ENCODE peak calls at places on chromosomes 4 and X, in six cellular contexts. Y is mucosa of gallbladder, V is HFF-Myc, Z is H4, U is left kidney, N is lower lobe of right lung. J is an unnamed sample.

GRCh38 chr4:113064244-113064643 is 14.8 kb downstream of the ANK2 start:
- DNase-seq in Y (no peak), N (no peak), V (no peak), U (peak; percentile 67), Z (no peak), J (no peak)

GRCh38 chr4:128853741-128854140 is 44.2 kb downstream of the JADE1 start:
- DNase-seq in Y (no peak), N (no peak), U (no peak), V (no peak), Z (no peak), J (no peak)

GRCh38 chrX:83108278-83108677 is 399.8 kb upstream of the POU3F4 start:
- DNase-seq in Y (no peak), U (no peak), N (no peak), V (no peak), Z (no peak), J (no peak)

GRCh38 chr4:138224614-138225013 is 17.5 kb downstream of the SLC7A11 start:
- DNase-seq in N (no peak), Z (no peak), U (no peak), Y (no peak), V (no peak), J (no peak)

GRCh38 chr4:6674500-6675149 is 19.1 kb upstream of the S100P start:
- DNase-seq in N (no peak), Y (peak; percentile 52), V (no peak), U (peak; percentile 78), Z (peak; percentile 57), J (no peak)

GRCh38 chr4:124868495-124868894 is 156.0 kb upstream of the ANKRD50 start:
- DNase-seq in N (no peak), Z (no peak), V (no peak), Y (no peak), U (no peak), J (no peak)

GRCh38 chr4:176054942-176055341 is 10.7 kb upstream of the WDR17 start:
- DNase-seq in V (no peak), Z (no peak), U (no peak), N (no peak), Y (no peak), J (no peak)

GRCh38 chr4:88828846-88829245 is 131.2 kb upstream of the NAP1L5 start:
- DNase-seq in N (no peak), V (no peak), Z (no peak), U (no peak), Y (no peak), J (no peak)

GRCh38 chr4:47519239-47519883 is 34.3 kb downstream of the ATP10D start:
- DNase-seq in U (no peak), V (no peak), N (no peak), Z (peak; percentile 44), Y (no peak), J (no peak)

GRCh38 chrX:154541896-154542722 is 4.5 kb downstream of the G6PD start:
- DNase-seq in N (peak; percentile 73), U (no peak), Y (peak; percentile 72), V (peak; percentile 67), Z (peak; percentile 90), J (peak; percentile 85)

GRCh38 chr4:99205104-99205979 is 13.7 kb downstream of the ADH6 start:
- DNase-seq in U (peak; percentile 71), V (peak; percentile 17), Y (no peak), N (no peak), Z (no peak), J (no peak)

GRCh38 chr4:176198316-176198903 is 3.0 kb upstream of the SPATA4 start:
- DNase-seq in Z (no peak), Y (no peak), V (no peak), U (no peak), N (peak; percentile 49), J (no peak)

GRCh38 chr4:94504545-94504944 is 52.8 kb downstream of the PDLIM5 start:
- DNase-seq in V (no peak), N (no peak), Z (no peak), U (no peak), Y (no peak), J (no peak)

GRCh38 chr4:16032382-16032743 is 51.5 kb downstream of the PROM1 start:
- DNase-seq in U (no peak), Y (peak; percentile 68), Z (no peak), N (no peak), V (no peak), J (no peak)

GRCh38 chr4:74473155-74473811 is 28.3 kb downstream of the AREG start:
- DNase-seq in Z (peak; percentile 31), Y (peak; percentile 32), U (no peak), V (no peak), N (no peak), J (no peak)

GRCh38 chr4:1675136-1675801 is 8.8 kb downstream of the FAM53A start:
- DNase-seq in N (no peak), Z (no peak), Y (no peak), V (no peak), U (no peak), J (peak; percentile 62)

GRCh38 chr4:7978489-7978888 is 38.8 kb upstream of the AFAP1 start:
- DNase-seq in U (no peak), Y (no peak), V (no peak), Z (peak; percentile 68), N (no peak), J (peak; percentile 30)

GRCh38 chrX:117743469-117744251 is 372.9 kb downstream of the KLHL13 start:
- DNase-seq in Z (peak; percentile 2), Y (no peak), N (no peak), U (peak; percentile 5), V (no peak), J (no peak)

GRCh38 chrX:103211012-103211715 is 3.7 kb upstream of the BEX4 start:
- DNase-seq in U (peak; percentile 82), Y (peak; percentile 43), V (no peak), N (no peak), Z (peak; percentile 7), J (no peak)

GRCh38 chr4:11408569-11408968 is 20.1 kb downstream of the HS3ST1 start:
- DNase-seq in Z (no peak), V (no peak), U (peak; percentile 63), Y (no peak), N (no peak), J (no peak)

GRCh38 chr4:37845201-37845600 is 18.7 kb downstream of the PGM2 start:
- DNase-seq in Z (no peak), N (no peak), V (no peak), Y (no peak), U (no peak), J (no peak)

GRCh38 chr4:52376107-52376704 is 282.9 kb downstream of the USP46 start:
- DNase-seq in V (peak; percentile 24), Y (peak; percentile 42), U (peak; percentile 71), Z (peak; percentile 25), N (no peak), J (no peak)

GRCh38 chr4:1536579-1537409 is 130.6 kb upstream of the NKX1-1 start:
- DNase-seq in V (no peak), Y (no peak), U (no peak), N (peak; percentile 27), Z (no peak), J (peak; percentile 58)

J was measured in Right ventricle myocardium inferior.